ENCODE peak calls at places on chromosomes 4 and X, in six cellular contexts. F, O, W, G, K and S are unnamed samples.

GRCh38 chr4:154314248-154314647 is 177.4 kb downstream of the DCHS2 start:
- DNase-seq in F (no peak), O (no peak), W (no peak), K (no peak), G (no peak), S (no peak)

GRCh38 chrX:39152106-39152649 is 350.9 kb downstream of the MID1IP1 start:
- DNase-seq in K (peak), O (no peak), G (no peak), W (no peak), F (no peak), S (peak)

GRCh38 chr4:20520901-20521300 is 179.4 kb upstream of the PACRGL start:
- DNase-seq in O (no peak), G (peak), K (no peak), F (no peak), W (no peak), S (no peak)

GRCh38 chr4:3705236-3705987 is 60.8 kb upstream of the ADRA2C start:
- DNase-seq in W (no peak), F (no peak), K (no peak), O (no peak), G (no peak), S (peak)

GRCh38 chr4:112061418-112061817 is 83.8 kb upstream of the FAM241A start:
- DNase-seq in O (no peak), K (no peak), F (no peak), W (no peak), G (no peak), S (no peak)

GRCh38 chrX:74578137-74578536 is 36.3 kb downstream of the RLIM start:
- DNase-seq in G (no peak), F (no peak), K (no peak), O (no peak), W (no peak), S (no peak)

GRCh38 chrX:115311666-115312065 is 22.2 kb downstream of the LUZP4 start:
- DNase-seq in O (peak), G (no peak), W (no peak), F (no peak), K (no peak), S (no peak)

GRCh38 chrX:17441965-17442364 is 67.0 kb downstream of the NHS start:
- DNase-seq in G (peak), O (no peak), K (no peak), F (no peak), W (no peak), S (no peak)

GRCh38 chr4:22551550-22551949 is 35.7 kb upstream of the ADGRA3 start:
- DNase-seq in F (no peak), K (no peak), G (no peak), W (no peak), O (no peak), S (no peak)

GRCh38 chr4:174037049-174037448 is 246.4 kb downstream of the FBXO8 start:
- DNase-seq in F (no peak), O (no peak), G (no peak), W (peak), K (no peak), S (no peak)

GRCh38 chr4:53614616-53615015 is 23.3 kb upstream of the LNX1 start:
- DNase-seq in W (no peak), O (no peak), F (no peak), K (no peak), G (no peak), S (no peak)

GRCh38 chrX:107700317-107700774 is 72.0 kb downstream of the PRPS1 start:
- DNase-seq in F (no peak), O (no peak), W (peak), G (no peak), K (no peak), S (no peak)

GRCh38 chr4:133152330-133152791 is 3.3 kb downstream of the PCDH10 start:
- DNase-seq in G (no peak), K (no peak), F (no peak), W (no peak), O (no peak), S (no peak)

GRCh38 chr4:87559090-87559837 is 30.1 kb upstream of the SPARCL1 start:
- DNase-seq in G (no peak), W (no peak), F (peak), O (no peak), K (no peak), S (no peak)

DNA sequence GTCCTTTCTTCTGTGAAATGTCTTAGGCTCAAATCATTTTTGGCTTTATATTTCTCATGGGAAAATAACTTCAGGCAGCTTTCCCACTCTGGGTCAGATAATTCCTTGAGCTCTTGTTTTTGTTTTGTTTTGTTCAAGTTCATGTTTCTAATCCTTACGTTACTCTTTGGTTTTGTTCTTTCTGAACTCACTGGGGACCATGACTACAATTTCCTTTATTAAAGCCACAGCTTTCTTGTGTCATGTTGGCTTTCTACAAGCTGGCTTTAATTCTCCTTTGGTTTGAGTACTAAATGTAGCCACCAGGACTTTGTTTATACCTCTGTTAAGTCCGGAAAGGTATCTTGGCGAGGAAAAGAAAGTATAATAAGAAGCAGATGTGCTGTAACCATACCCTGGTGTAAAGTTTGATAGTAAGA is 30.8 kb upstream of the ANXA3 start:
- DNase-seq in K (no peak), W (no peak), G (peak), F (no peak), O (no peak), S (no peak)
- H3K4me3 ChIP-seq in K (no peak), W (no peak), G (no peak), F (no peak), O (no peak), S (no peak)

DNA sequence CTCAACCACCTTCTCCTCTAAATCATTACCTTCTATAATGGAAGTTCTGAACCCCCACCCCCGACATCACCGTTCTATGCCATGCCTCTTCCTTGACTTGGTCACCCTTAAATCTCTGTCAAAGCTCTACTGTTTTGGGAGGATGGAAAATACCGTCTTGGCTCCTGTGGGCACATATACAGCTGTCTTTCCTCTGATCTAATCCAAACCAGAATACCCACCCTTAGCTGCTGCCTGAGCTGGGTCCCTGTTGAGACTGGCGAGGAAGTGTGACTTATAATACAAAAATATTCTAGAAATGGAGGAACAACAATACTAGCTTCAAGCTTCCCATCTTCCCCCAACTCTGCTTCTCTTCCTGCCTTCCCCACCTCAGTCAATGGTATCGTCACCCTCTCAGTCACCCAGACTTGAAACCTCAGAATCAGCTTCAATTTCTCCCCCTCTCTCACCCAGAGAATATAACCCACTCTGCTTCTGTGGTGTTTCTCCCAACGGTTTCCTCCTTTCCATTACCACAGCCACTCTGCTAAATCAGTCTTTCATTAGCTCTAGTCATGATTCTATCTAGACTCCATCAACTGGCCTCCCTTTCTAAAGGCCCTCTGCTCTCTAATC is 583 bp upstream of the IL2RG start:
- DNase-seq in O (no peak), K (no peak), G (no peak), F (no peak), W (no peak), S (peak)
- TF ChIP-seq POLR2A in O (no peak), K (no peak), G (no peak), F (no peak), W (no peak), S (no peak)

GRCh38 chr4:2482192-2482591 is 13.3 kb downstream of the RNF4 start:
- DNase-seq in O (no peak), F (no peak), K (no peak), G (no peak), W (no peak), S (no peak)
- H3K4me3 ChIP-seq in O (no peak), F (peak), K (no peak), G (no peak), W (no peak), S (no peak)

GRCh38 chr4:1248262-1249147 is at the start of gene CTBP1:
- DNase-seq in K (peak), F (no peak), O (no peak), G (peak), W (peak), S (peak)

GRCh38 chr4:1249731-1250526 is 999 bp upstream of the CTBP1 start:
- DNase-seq in F (no peak), O (no peak), K (peak), W (no peak), G (no peak), S (no peak)

GRCh38 chr4:1247811-1248261 is 1.1 kb downstream of the CTBP1 start:
- DNase-seq in F (no peak), W (no peak), K (no peak), O (no peak), G (no peak), S (no peak)

GRCh38 chr4:1250527-1250812 is 1.5 kb upstream of the CTBP1 start:
- DNase-seq in K (no peak), F (no peak), W (no peak), G (no peak), O (no peak), S (no peak)

GRCh38 chr4:1249148-1249730 is 309 bp upstream of the CTBP1 start:
- DNase-seq in F (no peak), K (peak), O (no peak), W (no peak), G (peak), S (peak)
- TF ChIP-seq POLR2A in F (no peak), K (peak), O (peak), W (no peak), G (peak), S (peak)

DNA sequence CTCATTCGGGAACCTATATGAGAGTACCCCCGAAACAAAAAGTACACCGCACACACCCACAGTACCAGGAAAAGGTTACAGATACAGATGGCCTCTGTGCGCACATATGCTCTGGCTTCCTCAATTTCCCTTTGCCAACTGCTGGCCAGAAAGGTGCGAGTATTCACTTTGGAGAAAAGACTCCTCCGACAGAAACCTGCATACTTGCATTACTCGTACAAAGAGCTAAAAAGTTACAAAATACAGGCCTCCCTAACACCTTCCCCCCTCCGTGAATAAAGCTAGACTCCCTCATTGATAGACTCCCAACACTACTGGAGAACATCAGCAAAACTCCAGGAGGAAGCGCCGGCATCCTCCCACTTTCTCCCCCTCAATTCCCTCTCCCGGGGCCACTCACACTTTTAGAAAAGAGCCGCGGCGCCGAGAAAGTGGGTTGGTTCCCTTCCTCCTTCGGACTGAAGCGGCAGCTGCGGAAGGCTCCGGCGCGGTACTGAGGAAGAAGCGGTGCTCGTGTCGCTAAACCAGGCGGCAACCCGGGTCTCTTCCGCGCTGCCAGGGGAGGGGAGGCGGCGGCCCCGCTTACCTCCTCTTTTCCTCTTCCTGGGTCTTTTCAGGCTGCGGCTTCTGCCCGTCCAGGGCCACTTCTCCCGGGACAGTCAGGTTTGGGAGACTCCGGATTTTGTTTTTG is 1.2 kb downstream of the FBXW7 start:
- DNase-seq in F (no peak), G (no peak), W (peak), K (no peak), O (no peak), S (peak)
- H3K4me3 ChIP-seq in F (peak), G (peak), W (peak), K (peak), O (peak), S (peak)

GRCh38 chrX:54534271-54534670 is 4.3 kb downstream of the GNL3L start:
- DNase-seq in O (no peak), G (no peak), F (no peak), K (no peak), W (no peak), S (no peak)

GRCh38 chrX:54529166-54529558 is 857 bp upstream of the GNL3L start:
- DNase-seq in O (no peak), W (no peak), K (no peak), F (no peak), G (no peak), S (no peak)

GRCh38 chrX:54530358-54530900 is 410 bp downstream of the GNL3L start:
- DNase-seq in K (no peak), W (peak), O (no peak), F (peak), G (no peak), S (no peak)

GRCh38 chrX:54529559-54530357 is at the start of gene GNL3L:
- DNase-seq in G (peak), F (peak), W (peak), K (peak), O (peak), S (peak)
- TF ChIP-seq POLR2A in G (peak), F (peak), W (no peak), K (peak), O (peak), S (peak)